ENCODE peak calls at places on chromosomes 2 and 18, in nine cellular contexts. One of them, this sample, is unnamed.

GRCh38 chr18:47832348-47832747 is 98.1 kb downstream of the SMAD2 start:
- DNase-seq in foreskin fibroblast: no peak
- DNase-seq in fibroblast of lung: peak
- DNase-seq in body of pancreas: no peak
- DNase-seq in GM12865: no peak
- DNase-seq in heart left ventricle: no peak
- DNase-seq in GM12878: no peak
- DNase-seq in astrocyte: peak
- DNase-seq in psoas muscle: no peak
- DNase-seq in this sample: peak

GRCh38 chr18:80176334-80177080 is 67.4 kb downstream of the ADNP2 start:
- DNase-seq in GM12865: no peak
- DNase-seq in astrocyte: no peak
- DNase-seq in fibroblast of lung: no peak
- DNase-seq in heart left ventricle: no peak
- DNase-seq in psoas muscle: no peak
- DNase-seq in body of pancreas: no peak
- DNase-seq in foreskin fibroblast: peak
- DNase-seq in GM12878: no peak
- DNase-seq in this sample: no peak

GRCh38 chr18:50649821-50650220 is 89.9 kb downstream of the MAPK4 start:
- DNase-seq in foreskin fibroblast: no peak
- DNase-seq in psoas muscle: peak
- DNase-seq in body of pancreas: peak
- DNase-seq in GM12865: no peak
- DNase-seq in fibroblast of lung: peak
- DNase-seq in heart left ventricle: peak
- DNase-seq in astrocyte: peak
- DNase-seq in GM12878: no peak
- DNase-seq in this sample: peak

GRCh38 chr2:8680931-8681760 is 710 bp upstream of the ID2 start:
- DNase-seq in astrocyte: peak
- DNase-seq in body of pancreas: peak
- DNase-seq in fibroblast of lung: peak
- DNase-seq in foreskin fibroblast: peak
- DNase-seq in GM12878: peak
- DNase-seq in GM12865: peak
- DNase-seq in psoas muscle: no peak
- DNase-seq in heart left ventricle: peak
- DNase-seq in this sample: peak

GRCh38 chr2:43417296-43417695 is 178.5 kb downstream of the THADA start:
- DNase-seq in fibroblast of lung: no peak
- DNase-seq in heart left ventricle: no peak
- DNase-seq in astrocyte: no peak
- DNase-seq in GM12878: no peak
- DNase-seq in psoas muscle: no peak
- DNase-seq in foreskin fibroblast: no peak
- DNase-seq in GM12865: no peak
- DNase-seq in body of pancreas: no peak
- DNase-seq in this sample: no peak

GRCh38 chr18:45054595-45054994 is 373.9 kb downstream of the SETBP1 start:
- DNase-seq in fibroblast of lung: no peak
- DNase-seq in heart left ventricle: no peak
- DNase-seq in GM12878: no peak
- DNase-seq in body of pancreas: no peak
- DNase-seq in astrocyte: no peak
- DNase-seq in GM12865: no peak
- DNase-seq in psoas muscle: no peak
- DNase-seq in foreskin fibroblast: no peak
- DNase-seq in this sample: no peak

GRCh38 chr2:25041928-25042320 is at the start of gene EFR3B:
- DNase-seq in GM12878: peak
- DNase-seq in psoas muscle: peak
- DNase-seq in heart left ventricle: peak
- DNase-seq in astrocyte: peak
- DNase-seq in GM12865: peak
- DNase-seq in foreskin fibroblast: peak
- DNase-seq in fibroblast of lung: peak
- DNase-seq in body of pancreas: peak
- DNase-seq in this sample: peak

GRCh38 chr2:97712693-97713295 is 582 bp upstream of the ZAP70 start:
- DNase-seq in GM12865: no peak
- DNase-seq in GM12878: no peak
- DNase-seq in psoas muscle: peak
- DNase-seq in fibroblast of lung: no peak
- DNase-seq in astrocyte: no peak
- DNase-seq in foreskin fibroblast: no peak
- DNase-seq in body of pancreas: no peak
- DNase-seq in heart left ventricle: no peak
- DNase-seq in this sample: no peak

GRCh38 chr18:32040936-32041335 is 22.3 kb downstream of the RNF125 start:
- DNase-seq in psoas muscle: no peak
- DNase-seq in foreskin fibroblast: no peak
- DNase-seq in fibroblast of lung: no peak
- DNase-seq in GM12878: no peak
- DNase-seq in body of pancreas: no peak
- DNase-seq in heart left ventricle: no peak
- DNase-seq in astrocyte: no peak
- DNase-seq in GM12865: no peak
- DNase-seq in this sample: no peak

GRCh38 chr2:234420406-234420805 is 76.5 kb downstream of the ARL4C start:
- DNase-seq in foreskin fibroblast: no peak
- DNase-seq in fibroblast of lung: no peak
- DNase-seq in GM12878: no peak
- DNase-seq in heart left ventricle: no peak
- DNase-seq in body of pancreas: no peak
- DNase-seq in astrocyte: no peak
- DNase-seq in psoas muscle: no peak
- DNase-seq in GM12865: no peak
- DNase-seq in this sample: no peak

GRCh38 chr2:191894681-191895147 is 47.8 kb upstream of the CAVIN2 start:
- DNase-seq in astrocyte: peak
- DNase-seq in foreskin fibroblast: peak
- DNase-seq in GM12878: no peak
- DNase-seq in heart left ventricle: no peak
- DNase-seq in body of pancreas: no peak
- DNase-seq in psoas muscle: no peak
- DNase-seq in fibroblast of lung: peak
- DNase-seq in GM12865: no peak
- DNase-seq in this sample: peak

GRCh38 chr2:233953106-233953801 is 36.1 kb downstream of the TRPM8 start:
- DNase-seq in body of pancreas: no peak
- DNase-seq in foreskin fibroblast: peak
- DNase-seq in GM12865: no peak
- DNase-seq in GM12878: no peak
- DNase-seq in astrocyte: no peak
- DNase-seq in heart left ventricle: no peak
- DNase-seq in psoas muscle: no peak
- DNase-seq in fibroblast of lung: no peak
- DNase-seq in this sample: no peak

GRCh38 chr2:120398961-120399888 is 53.3 kb downstream of the INHBB start:
- DNase-seq in foreskin fibroblast: no peak
- DNase-seq in astrocyte: no peak
- DNase-seq in psoas muscle: peak
- DNase-seq in heart left ventricle: peak
- DNase-seq in GM12878: no peak
- DNase-seq in GM12865: no peak
- DNase-seq in fibroblast of lung: no peak
- DNase-seq in body of pancreas: no peak
- DNase-seq in this sample: no peak

DNA sequence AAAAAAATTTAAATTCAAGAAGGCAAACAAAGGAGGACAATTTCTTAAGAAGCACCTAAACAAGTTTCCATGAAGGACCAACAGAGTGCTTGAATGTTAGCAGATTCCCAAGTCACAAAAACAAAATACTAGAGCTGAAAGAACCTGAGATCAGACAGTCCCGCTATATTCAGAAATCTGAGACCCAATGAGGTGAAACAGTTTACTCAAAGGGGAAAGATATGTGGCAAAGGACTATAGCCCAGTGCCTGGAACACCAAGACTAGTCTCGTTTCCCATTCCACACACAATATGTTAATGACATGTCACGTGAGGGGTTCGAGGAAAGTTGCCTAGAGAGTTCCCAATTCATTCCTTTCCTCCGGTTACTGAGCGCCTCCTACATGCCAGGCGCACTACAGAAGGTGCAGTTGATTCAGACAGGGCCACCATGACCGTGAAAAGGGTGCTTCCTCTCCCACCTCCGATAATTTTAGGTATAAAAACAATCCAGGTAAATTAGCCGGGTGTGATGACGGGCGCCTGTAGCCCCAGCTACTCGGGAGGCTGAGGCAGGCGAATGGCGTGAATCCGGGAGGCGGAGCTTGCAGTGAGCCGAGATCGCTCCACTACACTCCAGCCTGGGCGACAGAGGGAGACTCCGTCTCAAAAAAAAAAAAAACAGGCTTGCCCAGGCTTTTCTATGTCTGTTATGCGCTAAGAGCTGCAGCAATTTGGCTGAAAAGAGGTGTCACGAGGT is 617 bp downstream of the SRBD1 start:
- DNase-seq in GM12865: peak
- DNase-seq in fibroblast of lung: peak
- DNase-seq in astrocyte: peak
- DNase-seq in GM12878: peak
- DNase-seq in foreskin fibroblast: peak
- DNase-seq in body of pancreas: peak
- DNase-seq in psoas muscle: peak
- DNase-seq in heart left ventricle: peak
- DNase-seq in this sample: peak
- TF ChIP-seq CTCF in GM12865: no peak
- TF ChIP-seq CTCF in fibroblast of lung: peak
- TF ChIP-seq CTCF in astrocyte: peak
- TF ChIP-seq CTCF in GM12878: peak
- TF ChIP-seq CTCF in foreskin fibroblast: peak
- TF ChIP-seq CTCF in body of pancreas: peak
- TF ChIP-seq CTCF in psoas muscle: peak
- TF ChIP-seq CTCF in heart left ventricle: peak
- TF ChIP-seq CTCF in this sample: peak

DNA sequence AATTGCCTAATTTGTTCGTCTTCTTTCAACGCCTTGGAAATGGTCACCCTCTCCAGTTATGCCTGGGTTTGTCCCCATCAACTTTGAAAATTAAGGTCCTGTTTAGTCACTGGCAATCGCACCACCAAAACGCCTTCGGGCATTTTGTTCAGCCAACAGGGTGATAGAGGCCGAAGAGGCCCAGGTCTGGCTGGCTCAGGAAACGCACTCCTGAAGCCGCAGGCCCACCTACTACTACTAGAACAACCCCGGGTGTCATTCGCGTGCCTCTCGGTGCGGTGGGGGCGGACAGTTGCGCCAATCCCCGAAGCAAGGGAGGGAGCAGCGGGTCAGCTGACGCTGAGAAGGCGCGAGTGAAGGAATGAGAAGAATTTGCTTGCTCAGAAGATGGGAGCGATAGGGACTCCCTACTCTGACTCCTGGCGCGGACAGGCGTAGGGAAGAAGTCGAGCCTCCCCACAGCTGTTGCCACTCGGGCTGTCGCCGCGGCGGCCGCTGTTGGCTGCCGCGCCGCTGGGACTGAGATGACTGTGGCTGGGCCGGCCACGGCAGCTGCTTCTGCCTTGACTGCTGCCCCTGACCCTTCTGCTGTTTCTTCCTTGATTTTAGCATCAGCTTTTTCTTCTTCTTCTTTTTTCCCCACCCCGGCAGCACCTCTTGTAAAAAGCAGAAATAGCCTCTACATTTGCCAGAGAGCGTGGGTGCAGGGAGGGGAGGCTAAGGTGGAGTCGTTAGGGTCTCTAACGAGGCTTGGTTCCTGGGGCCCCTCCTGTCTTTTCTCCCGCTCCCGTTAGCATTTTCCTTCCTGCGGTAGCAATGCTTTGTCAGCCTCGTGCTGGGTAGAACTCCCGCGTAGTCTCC is 387.6 kb downstream of the FIGN start:
- DNase-seq in psoas muscle: peak
- DNase-seq in astrocyte: peak
- DNase-seq in GM12865: no peak
- DNase-seq in foreskin fibroblast: peak
- DNase-seq in fibroblast of lung: peak
- DNase-seq in heart left ventricle: peak
- DNase-seq in body of pancreas: peak
- DNase-seq in GM12878: no peak
- DNase-seq in this sample: peak
- H3K4me3 ChIP-seq in psoas muscle: peak
- H3K4me3 ChIP-seq in astrocyte: peak
- H3K4me3 ChIP-seq in GM12865: no peak
- H3K4me3 ChIP-seq in foreskin fibroblast: peak
- H3K4me3 ChIP-seq in fibroblast of lung: peak
- H3K4me3 ChIP-seq in heart left ventricle: no peak
- H3K4me3 ChIP-seq in body of pancreas: no peak
- H3K4me3 ChIP-seq in GM12878: no peak
- H3K4me3 ChIP-seq in this sample: peak

GRCh38 chr2:84251651-84252278 is 207.3 kb downstream of the SUCLG1 start:
- DNase-seq in fibroblast of lung: no peak
- DNase-seq in GM12878: no peak
- DNase-seq in psoas muscle: no peak
- DNase-seq in astrocyte: no peak
- DNase-seq in body of pancreas: no peak
- DNase-seq in heart left ventricle: no peak
- DNase-seq in GM12865: no peak
- DNase-seq in foreskin fibroblast: no peak
- DNase-seq in this sample: no peak
- TF ChIP-seq CTCF in fibroblast of lung: no peak
- TF ChIP-seq CTCF in GM12878: no peak
- TF ChIP-seq CTCF in psoas muscle: no peak
- TF ChIP-seq CTCF in astrocyte: no peak
- TF ChIP-seq CTCF in body of pancreas: no peak
- TF ChIP-seq CTCF in heart left ventricle: no peak
- TF ChIP-seq CTCF in GM12865: no peak
- TF ChIP-seq CTCF in foreskin fibroblast: no peak
- TF ChIP-seq CTCF in this sample: no peak

DNA sequence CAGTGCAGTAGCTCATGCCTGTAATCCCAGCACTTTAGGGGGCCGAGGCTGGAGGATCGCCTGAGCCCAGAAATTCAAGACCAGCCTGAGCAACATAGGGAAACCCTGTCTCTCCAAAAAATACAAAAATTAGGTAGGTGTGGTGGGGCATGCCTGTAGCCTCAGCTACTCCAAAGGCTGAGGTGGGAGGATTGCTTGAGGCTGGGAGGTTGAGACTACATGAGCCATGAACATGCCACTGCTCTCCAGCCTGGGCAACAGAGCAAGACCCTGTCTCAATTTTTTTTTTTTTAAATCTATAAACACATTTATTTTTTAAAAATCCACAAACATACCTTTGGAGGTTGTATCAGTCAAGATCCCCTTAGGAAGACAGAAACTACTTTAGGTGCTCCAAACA is 326.3 kb downstream of the EPHA4 start:
- DNase-seq in astrocyte: no peak
- DNase-seq in foreskin fibroblast: no peak
- DNase-seq in fibroblast of lung: no peak
- DNase-seq in body of pancreas: no peak
- DNase-seq in psoas muscle: no peak
- DNase-seq in GM12878: no peak
- DNase-seq in heart left ventricle: no peak
- DNase-seq in GM12865: no peak
- DNase-seq in this sample: no peak
- H3K4me3 ChIP-seq in astrocyte: no peak
- H3K4me3 ChIP-seq in foreskin fibroblast: no peak
- H3K4me3 ChIP-seq in fibroblast of lung: no peak
- H3K4me3 ChIP-seq in body of pancreas: no peak
- H3K4me3 ChIP-seq in psoas muscle: no peak
- H3K4me3 ChIP-seq in GM12878: no peak
- H3K4me3 ChIP-seq in heart left ventricle: no peak
- H3K4me3 ChIP-seq in GM12865: no peak
- H3K4me3 ChIP-seq in this sample: no peak

This sample was measured in cardiac fibroblast.